ENCODE peak calls at places on chromosome 21, in six cellular contexts. Y is lower lobe of right lung, V is upper lobe of right lung, A is HCT116, F is HL-60, U is endodermal cell. Z is an unnamed sample.

GRCh38 chr21:45460611-45461368 is 55.8 kb downstream of the COL18A1 start:
- DNase-seq in U (no peak), A (no peak), V (no peak), Y (no peak), F (no peak), Z (peak)

GRCh38 chr21:46388206-46388880 is 64.4 kb downstream of the PCNT start:
- DNase-seq in A (no peak), F (no peak), Y (no peak), U (no peak), V (no peak), Z (no peak)

GRCh38 chr21:16145052-16145451 is 415.3 kb downstream of the USP25 start:
- DNase-seq in F (no peak), A (no peak), U (no peak), Y (no peak), V (no peak), Z (no peak)

GRCh38 chr21:42461185-42461520 is 34.9 kb downstream of the RSPH1 start:
- DNase-seq in U (peak), V (no peak), A (no peak), Y (no peak), F (no peak), Z (no peak)

GRCh38 chr21:46054031-46054430 is 43.9 kb upstream of the COL6A2 start:
- DNase-seq in U (no peak), F (no peak), A (no peak), Y (no peak), V (no peak), Z (no peak)

GRCh38 chr21:45448810-45449657 is 44.1 kb downstream of the COL18A1 start:
- DNase-seq in Y (no peak), U (no peak), V (no peak), F (no peak), A (no peak), Z (no peak)

GRCh38 chr21:46021978-46022544 is 40.5 kb downstream of the COL6A1 start:
- DNase-seq in V (no peak), F (no peak), A (no peak), U (peak), Y (no peak), Z (no peak)

GRCh38 chr21:14762734-14763694 is 216.9 kb upstream of the SAMSN1 start:
- DNase-seq in F (peak), Y (no peak), U (no peak), A (no peak), V (no peak), Z (no peak)

GRCh38 chr21:44742418-44743153 is 31.2 kb upstream of the TSPEAR start:
- DNase-seq in U (no peak), F (no peak), Y (no peak), V (no peak), A (no peak), Z (no peak)

GRCh38 chr21:45380566-45380965 is 24.4 kb upstream of the COL18A1 start:
- DNase-seq in Y (peak), F (no peak), A (no peak), U (no peak), V (peak), Z (no peak)

GRCh38 chr21:14121719-14122118 is 89.0 kb downstream of the LIPI start:
- DNase-seq in A (no peak), U (no peak), V (no peak), F (no peak), Y (no peak), Z (no peak)

GRCh38 chr21:28436286-28436932 is 556.3 kb downstream of the LTN1 start:
- DNase-seq in Y (no peak), U (no peak), V (no peak), F (no peak), A (no peak), Z (peak)

GRCh38 chr21:42171091-42172053 is 47.6 kb upstream of the ABCG1 start:
- DNase-seq in F (no peak), Y (no peak), V (peak), U (peak), A (peak), Z (no peak)

GRCh38 chr21:45550552-45551210 is 8.4 kb upstream of the SLC19A1 start:
- DNase-seq in Y (peak), V (peak), A (no peak), F (peak), U (peak), Z (no peak)

DNA sequence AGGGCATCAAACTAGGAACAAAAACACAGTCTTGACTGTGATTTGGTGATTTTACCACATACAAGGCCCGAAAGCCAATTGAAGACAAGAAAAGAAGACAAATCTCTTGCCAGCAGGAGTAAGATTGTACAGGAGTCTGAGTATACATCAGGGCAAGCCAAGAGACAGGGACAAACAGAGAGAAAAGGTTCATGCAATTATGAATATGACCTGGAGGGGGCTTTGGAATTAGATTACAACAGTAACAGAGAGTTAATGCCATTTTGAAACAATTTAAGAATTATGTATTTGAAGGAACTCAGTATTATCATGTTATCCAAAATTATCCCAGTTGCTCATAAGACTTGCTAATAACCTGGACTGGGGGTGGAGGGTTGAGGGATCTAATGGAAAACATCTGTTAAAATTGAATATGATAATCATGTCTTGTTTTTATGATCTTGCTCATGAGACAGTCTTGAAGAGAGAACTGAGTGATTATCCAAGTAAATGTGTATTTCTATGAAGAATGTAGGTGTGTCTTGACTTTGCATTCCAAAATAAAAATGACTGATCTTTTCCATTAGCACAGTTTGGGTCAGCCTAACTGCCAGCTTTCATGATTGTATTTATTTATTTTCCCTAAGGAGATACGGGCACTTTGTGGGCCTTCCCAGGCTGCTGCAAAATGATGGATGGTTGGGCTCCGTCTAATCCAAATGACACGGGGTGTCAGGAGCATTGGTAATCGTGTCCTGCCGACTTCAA is 117.7 kb downstream of the ERG start:
- DNase-seq in F (no peak), V (no peak), U (no peak), Y (no peak), A (no peak), Z (peak)
- TF ChIP-seq CTCF in F (no peak), V (no peak), U (peak), Y (no peak), A (no peak), Z (peak)

GRCh38 chr21:43723648-43724047 is 4.7 kb downstream of the PDXK start:
- DNase-seq in A (no peak), U (peak), V (no peak), Y (no peak), F (no peak), Z (no peak)

GRCh38 chr21:43731476-43731875 is 12.5 kb downstream of the PDXK start:
- DNase-seq in A (no peak), U (no peak), F (no peak), V (no peak), Y (no peak), Z (no peak)

GRCh38 chr21:43728467-43729390 is 9.8 kb downstream of the PDXK start:
- DNase-seq in A (peak), V (peak), Y (peak), F (peak), U (peak), Z (peak)

GRCh38 chr21:43727571-43728466 is 8.9 kb downstream of the PDXK start:
- DNase-seq in U (peak), F (peak), Y (peak), V (peak), A (no peak), Z (no peak)

GRCh38 chr21:43726686-43727570 is 8.0 kb downstream of the PDXK start:
- DNase-seq in A (no peak), F (peak), U (peak), V (peak), Y (peak), Z (no peak)
- H3K27ac ChIP-seq in A (peak), F (peak), U (peak), V (peak), Y (peak), Z (no peak)

GRCh38 chr21:39640754-39641153 is 28.0 kb downstream of the B3GALT5 start:
- DNase-seq in Y (no peak), U (no peak), A (no peak), V (no peak), F (no peak), Z (no peak)
- TF ChIP-seq CTCF in Y (no peak), U (no peak), A (no peak), V (no peak), F (no peak), Z (no peak)

DNA sequence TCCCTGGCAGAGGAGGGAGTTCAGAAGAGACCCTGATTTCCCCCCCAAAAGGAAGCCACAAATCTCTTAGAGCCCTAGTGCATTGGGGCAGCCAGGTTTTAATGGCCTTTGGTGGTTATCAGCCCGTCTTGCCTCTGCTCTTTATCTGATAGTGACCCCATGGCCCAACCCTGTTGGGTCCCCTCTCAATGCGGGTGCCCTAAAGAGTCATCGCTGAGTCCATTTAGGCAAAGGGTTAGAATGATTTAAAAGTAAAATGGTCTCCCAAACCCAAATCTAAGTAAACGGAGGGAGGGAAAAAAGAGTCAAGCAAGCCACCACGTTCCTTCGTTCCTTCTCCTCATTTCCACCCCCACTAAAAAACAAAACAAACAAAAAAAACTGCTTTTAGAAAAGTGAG is 164.0 kb downstream of the RUNX1 start:
- DNase-seq in U (no peak), A (no peak), Y (no peak), V (no peak), F (no peak), Z (no peak)
- H3K27ac ChIP-seq in U (no peak), A (no peak), Y (peak), V (peak), F (peak), Z (peak)

DNA sequence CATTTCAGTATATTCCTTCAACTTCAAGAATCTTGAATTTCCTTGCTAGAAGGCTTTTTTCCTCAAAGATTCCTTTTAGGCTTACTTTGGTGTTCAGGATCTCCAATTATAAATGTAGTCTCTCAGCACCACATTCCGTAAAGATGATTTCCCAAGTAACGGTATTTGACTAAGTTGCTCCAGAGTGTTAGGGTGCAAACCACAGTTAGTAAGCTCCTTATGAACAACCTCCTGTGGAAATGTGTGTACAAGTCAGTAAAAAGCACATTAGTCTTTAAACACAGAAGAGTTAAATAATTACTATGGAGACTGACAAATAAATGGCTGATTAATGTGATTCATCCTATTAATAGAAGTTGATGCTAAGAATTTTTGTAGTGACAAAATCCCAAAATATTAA is 10.3 kb downstream of the DONSON start:
- DNase-seq in U (no peak), V (no peak), A (no peak), F (no peak), Y (no peak), Z (no peak)
- TF ChIP-seq CTCF in U (no peak), V (no peak), A (no peak), F (no peak), Y (no peak), Z (no peak)

GRCh38 chr21:26028183-26028582 is 142.4 kb downstream of the APP start:
- DNase-seq in A (no peak), U (no peak), Y (no peak), F (no peak), V (no peak), Z (no peak)
- H3K27ac ChIP-seq in A (no peak), U (no peak), Y (no peak), F (no peak), V (no peak), Z (no peak)